ENCODE peak calls at places on chromosomes 12 and 14, in eight cellular contexts. One of them, this sample, is unnamed.

GRCh38 chr12:33427071-33427470 is 12.5 kb downstream of the SYT10 start:
- DNase-seq in breast epithelium: no peak
- DNase-seq in brain microvascular endothelial cell: no peak
- DNase-seq in pancreas: no peak
- DNase-seq in lower leg skin: no peak
- DNase-seq in A673: peak
- DNase-seq in heart right ventricle: no peak
- DNase-seq in HL-60: peak
- DNase-seq in this sample: peak

GRCh38 chr12:92472198-92472597 is 230.6 kb upstream of the PLEKHG7 start:
- DNase-seq in breast epithelium: no peak
- DNase-seq in brain microvascular endothelial cell: no peak
- DNase-seq in pancreas: no peak
- DNase-seq in lower leg skin: no peak
- DNase-seq in A673: no peak
- DNase-seq in heart right ventricle: no peak
- DNase-seq in HL-60: no peak
- DNase-seq in this sample: no peak

GRCh38 chr14:90820958-90821357 is 4.7 kb upstream of the TTC7B start:
- DNase-seq in breast epithelium: no peak
- DNase-seq in brain microvascular endothelial cell: peak
- DNase-seq in pancreas: no peak
- DNase-seq in lower leg skin: no peak
- DNase-seq in A673: no peak
- DNase-seq in heart right ventricle: no peak
- DNase-seq in HL-60: peak
- DNase-seq in this sample: peak

GRCh38 chr14:30655124-30655523 is 33.0 kb downstream of the SCFD1 start:
- DNase-seq in breast epithelium: no peak
- DNase-seq in brain microvascular endothelial cell: peak
- DNase-seq in pancreas: no peak
- DNase-seq in lower leg skin: no peak
- DNase-seq in A673: no peak
- DNase-seq in heart right ventricle: no peak
- DNase-seq in HL-60: no peak
- DNase-seq in this sample: no peak

GRCh38 chr12:1328385-1328784 is 266.0 kb downstream of the FBXL14 start:
- DNase-seq in breast epithelium: no peak
- DNase-seq in brain microvascular endothelial cell: no peak
- DNase-seq in pancreas: no peak
- DNase-seq in lower leg skin: no peak
- DNase-seq in A673: no peak
- DNase-seq in heart right ventricle: peak
- DNase-seq in HL-60: peak
- DNase-seq in this sample: no peak

GRCh38 chr12:51884676-51885229 is 3.1 kb upstream of the ANKRD33 start:
- DNase-seq in breast epithelium: no peak
- DNase-seq in brain microvascular endothelial cell: no peak
- DNase-seq in pancreas: no peak
- DNase-seq in lower leg skin: peak
- DNase-seq in A673: no peak
- DNase-seq in heart right ventricle: no peak
- DNase-seq in HL-60: no peak
- DNase-seq in this sample: no peak

GRCh38 chr12:41621288-41621687 is 433.2 kb downstream of the PDZRN4 start:
- DNase-seq in breast epithelium: no peak
- DNase-seq in brain microvascular endothelial cell: no peak
- DNase-seq in pancreas: no peak
- DNase-seq in lower leg skin: no peak
- DNase-seq in A673: no peak
- DNase-seq in heart right ventricle: no peak
- DNase-seq in HL-60: no peak
- DNase-seq in this sample: no peak

GRCh38 chr12:11728154-11728755 is 78.8 kb downstream of the ETV6 start:
- DNase-seq in breast epithelium: no peak
- DNase-seq in brain microvascular endothelial cell: no peak
- DNase-seq in pancreas: no peak
- DNase-seq in lower leg skin: no peak
- DNase-seq in A673: no peak
- DNase-seq in heart right ventricle: no peak
- DNase-seq in HL-60: no peak
- DNase-seq in this sample: no peak

GRCh38 chr12:92360543-92360942 is 214.9 kb upstream of the BTG1 start:
- DNase-seq in breast epithelium: no peak
- DNase-seq in brain microvascular endothelial cell: no peak
- DNase-seq in pancreas: no peak
- DNase-seq in lower leg skin: no peak
- DNase-seq in A673: no peak
- DNase-seq in heart right ventricle: no peak
- DNase-seq in HL-60: no peak
- DNase-seq in this sample: peak

GRCh38 chr12:101287357-101287756 is 7.5 kb downstream of the UTP20 start:
- DNase-seq in breast epithelium: no peak
- DNase-seq in brain microvascular endothelial cell: no peak
- DNase-seq in pancreas: no peak
- DNase-seq in lower leg skin: no peak
- DNase-seq in A673: no peak
- DNase-seq in heart right ventricle: no peak
- DNase-seq in HL-60: no peak
- DNase-seq in this sample: no peak

GRCh38 chr12:54229624-54230212 is 40.9 kb upstream of the SMUG1 start:
- DNase-seq in breast epithelium: no peak
- DNase-seq in brain microvascular endothelial cell: peak
- DNase-seq in pancreas: no peak
- DNase-seq in lower leg skin: no peak
- DNase-seq in A673: peak
- DNase-seq in heart right ventricle: no peak
- DNase-seq in HL-60: no peak
- DNase-seq in this sample: peak

GRCh38 chr14:22296088-22296487 is 292.9 kb downstream of the DAD1 start:
- DNase-seq in breast epithelium: no peak
- DNase-seq in brain microvascular endothelial cell: no peak
- DNase-seq in pancreas: no peak
- DNase-seq in lower leg skin: no peak
- DNase-seq in A673: no peak
- DNase-seq in heart right ventricle: no peak
- DNase-seq in HL-60: no peak
- DNase-seq in this sample: no peak

GRCh38 chr14:23071244-23071974 is 14.1 kb upstream of the CDH24 start:
- DNase-seq in breast epithelium: peak
- DNase-seq in brain microvascular endothelial cell: peak
- DNase-seq in pancreas: peak
- DNase-seq in lower leg skin: peak
- DNase-seq in A673: peak
- DNase-seq in heart right ventricle: peak
- DNase-seq in HL-60: peak
- DNase-seq in this sample: peak

GRCh38 chr12:51222461-51222860 is 4.6 kb upstream of the POU6F1 start:
- DNase-seq in breast epithelium: no peak
- DNase-seq in brain microvascular endothelial cell: no peak
- DNase-seq in pancreas: no peak
- DNase-seq in lower leg skin: no peak
- DNase-seq in A673: no peak
- DNase-seq in heart right ventricle: no peak
- DNase-seq in HL-60: no peak
- DNase-seq in this sample: no peak

GRCh38 chr12:113086249-113087164 is 30.0 kb downstream of the DTX1 start:
- DNase-seq in breast epithelium: no peak
- DNase-seq in brain microvascular endothelial cell: no peak
- DNase-seq in pancreas: no peak
- DNase-seq in lower leg skin: no peak
- DNase-seq in A673: no peak
- DNase-seq in heart right ventricle: no peak
- DNase-seq in HL-60: no peak
- DNase-seq in this sample: peak

GRCh38 chr12:117847371-117847770 is 121.4 kb downstream of the KSR2 start:
- DNase-seq in breast epithelium: no peak
- DNase-seq in brain microvascular endothelial cell: no peak
- DNase-seq in pancreas: no peak
- DNase-seq in lower leg skin: no peak
- DNase-seq in A673: no peak
- DNase-seq in heart right ventricle: no peak
- DNase-seq in HL-60: no peak
- DNase-seq in this sample: no peak

GRCh38 chr12:132710062-132710421 is 600 bp upstream of the PGAM5 start:
- DNase-seq in breast epithelium: no peak
- DNase-seq in brain microvascular endothelial cell: no peak
- DNase-seq in pancreas: no peak
- DNase-seq in lower leg skin: peak
- DNase-seq in A673: no peak
- DNase-seq in heart right ventricle: no peak
- DNase-seq in HL-60: no peak
- DNase-seq in this sample: peak

GRCh38 chr12:39389399-39390150 is 53.3 kb downstream of the KIF21A start:
- DNase-seq in breast epithelium: no peak
- DNase-seq in brain microvascular endothelial cell: no peak
- DNase-seq in pancreas: no peak
- DNase-seq in lower leg skin: no peak
- DNase-seq in A673: no peak
- DNase-seq in heart right ventricle: no peak
- DNase-seq in HL-60: no peak
- DNase-seq in this sample: no peak

GRCh38 chr12:75058228-75058627 is 151.4 kb downstream of the KCNC2 start:
- DNase-seq in breast epithelium: no peak
- DNase-seq in brain microvascular endothelial cell: no peak
- DNase-seq in pancreas: no peak
- DNase-seq in lower leg skin: no peak
- DNase-seq in A673: no peak
- DNase-seq in heart right ventricle: no peak
- DNase-seq in HL-60: no peak
- DNase-seq in this sample: no peak
- TF ChIP-seq CTCF in breast epithelium: no peak
- TF ChIP-seq CTCF in brain microvascular endothelial cell: no peak
- TF ChIP-seq CTCF in pancreas: no peak
- TF ChIP-seq CTCF in lower leg skin: no peak
- TF ChIP-seq CTCF in A673: no peak
- TF ChIP-seq CTCF in heart right ventricle: no peak
- TF ChIP-seq CTCF in HL-60: no peak
- TF ChIP-seq CTCF in this sample: no peak

DNA sequence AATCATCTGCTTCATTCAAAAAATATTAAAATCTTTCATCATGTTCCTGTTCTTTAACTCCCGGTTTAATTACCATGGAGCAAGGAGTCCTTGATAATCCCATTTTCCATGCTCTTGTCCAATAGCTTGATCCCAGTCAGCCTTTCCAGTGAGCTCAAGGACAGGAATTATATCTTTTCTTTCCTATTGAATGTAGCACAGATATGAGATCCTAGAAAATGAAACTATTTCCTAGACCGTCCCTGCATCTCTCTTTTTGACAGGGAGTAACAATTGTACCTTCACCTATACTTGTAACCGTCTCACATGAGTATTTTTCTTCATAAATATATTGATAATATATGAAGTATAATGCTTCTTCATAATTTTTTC is 35.6 kb downstream of the PIK3C2G start:
- DNase-seq in breast epithelium: no peak
- DNase-seq in brain microvascular endothelial cell: no peak
- DNase-seq in pancreas: no peak
- DNase-seq in lower leg skin: no peak
- DNase-seq in A673: no peak
- DNase-seq in heart right ventricle: no peak
- DNase-seq in HL-60: no peak
- DNase-seq in this sample: no peak
- H3K4me3 ChIP-seq in breast epithelium: peak
- H3K4me3 ChIP-seq in brain microvascular endothelial cell: no peak
- H3K4me3 ChIP-seq in pancreas: no peak
- H3K4me3 ChIP-seq in lower leg skin: no peak
- H3K4me3 ChIP-seq in A673: peak
- H3K4me3 ChIP-seq in heart right ventricle: no peak
- H3K4me3 ChIP-seq in HL-60: no peak
- H3K4me3 ChIP-seq in this sample: peak

DNA sequence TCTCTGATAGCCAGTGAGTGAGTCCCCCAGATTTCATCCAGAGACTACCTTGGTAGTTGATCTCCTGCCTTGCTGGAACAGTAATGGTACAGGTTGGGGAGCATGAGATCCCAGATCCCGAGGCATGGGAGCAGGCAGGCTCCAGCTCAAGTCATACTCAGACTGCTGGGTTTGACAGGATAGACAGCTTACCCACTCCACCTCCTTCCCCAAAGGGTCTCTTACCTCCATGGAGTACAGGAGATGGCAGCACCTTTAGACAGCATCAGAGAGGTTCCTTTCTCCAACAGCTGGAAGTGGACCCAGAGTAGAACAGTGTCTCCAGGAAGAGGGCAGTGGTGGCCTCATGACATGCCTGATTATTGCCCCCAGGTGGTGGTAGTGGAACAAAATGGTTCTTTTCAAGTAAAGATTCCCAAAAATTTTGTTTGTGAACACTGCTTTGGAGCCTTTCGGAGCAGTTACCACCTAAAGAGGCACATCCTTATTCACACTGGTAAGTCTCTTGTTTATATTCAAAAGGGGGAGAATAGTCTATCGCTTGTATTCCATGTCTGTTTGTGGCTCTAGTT is 4.9 kb upstream of the CSAD start:
- DNase-seq in breast epithelium: no peak
- DNase-seq in brain microvascular endothelial cell: no peak
- DNase-seq in pancreas: no peak
- DNase-seq in lower leg skin: peak
- DNase-seq in A673: no peak
- DNase-seq in heart right ventricle: no peak
- DNase-seq in HL-60: no peak
- DNase-seq in this sample: no peak
- TF ChIP-seq CTCF in breast epithelium: no peak
- TF ChIP-seq CTCF in brain microvascular endothelial cell: no peak
- TF ChIP-seq CTCF in pancreas: no peak
- TF ChIP-seq CTCF in lower leg skin: no peak
- TF ChIP-seq CTCF in A673: no peak
- TF ChIP-seq CTCF in heart right ventricle: no peak
- TF ChIP-seq CTCF in HL-60: no peak
- TF ChIP-seq CTCF in this sample: no peak

GRCh38 chr12:91178139-91178561 is 4.5 kb downstream of the DCN start:
- DNase-seq in breast epithelium: no peak
- DNase-seq in brain microvascular endothelial cell: no peak
- DNase-seq in pancreas: no peak
- DNase-seq in lower leg skin: no peak
- DNase-seq in A673: peak
- DNase-seq in heart right ventricle: no peak
- DNase-seq in HL-60: no peak
- DNase-seq in this sample: no peak

GRCh38 chr12:91171475-91171874 is 11.1 kb downstream of the DCN start:
- DNase-seq in breast epithelium: no peak
- DNase-seq in brain microvascular endothelial cell: no peak
- DNase-seq in pancreas: no peak
- DNase-seq in lower leg skin: no peak
- DNase-seq in A673: no peak
- DNase-seq in heart right ventricle: no peak
- DNase-seq in HL-60: no peak
- DNase-seq in this sample: no peak

GRCh38 chr12:91177380-91177779 is 5.2 kb downstream of the DCN start:
- DNase-seq in breast epithelium: no peak
- DNase-seq in brain microvascular endothelial cell: peak
- DNase-seq in pancreas: no peak
- DNase-seq in lower leg skin: no peak
- DNase-seq in A673: no peak
- DNase-seq in heart right ventricle: no peak
- DNase-seq in HL-60: no peak
- DNase-seq in this sample: no peak

GRCh38 chr12:91172051-91172450 is 10.6 kb downstream of the DCN start:
- DNase-seq in breast epithelium: no peak
- DNase-seq in brain microvascular endothelial cell: no peak
- DNase-seq in pancreas: no peak
- DNase-seq in lower leg skin: no peak
- DNase-seq in A673: no peak
- DNase-seq in heart right ventricle: no peak
- DNase-seq in HL-60: no peak
- DNase-seq in this sample: no peak

GRCh38 chr12:91173139-91173538 is 9.5 kb downstream of the DCN start:
- DNase-seq in breast epithelium: no peak
- DNase-seq in brain microvascular endothelial cell: no peak
- DNase-seq in pancreas: no peak
- DNase-seq in lower leg skin: no peak
- DNase-seq in A673: no peak
- DNase-seq in heart right ventricle: peak
- DNase-seq in HL-60: no peak
- DNase-seq in this sample: no peak
- H3K4me3 ChIP-seq in breast epithelium: peak
- H3K4me3 ChIP-seq in brain microvascular endothelial cell: no peak
- H3K4me3 ChIP-seq in pancreas: no peak
- H3K4me3 ChIP-seq in lower leg skin: peak
- H3K4me3 ChIP-seq in A673: no peak
- H3K4me3 ChIP-seq in heart right ventricle: peak
- H3K4me3 ChIP-seq in HL-60: no peak
- H3K4me3 ChIP-seq in this sample: no peak